ENCODE peak calls at places on chromosome 20, in nine cellular contexts. One of them, this sample, is unnamed.

GRCh38 chr20:57563522-57563921 is 2.6 kb downstream of the PCK1 start:
- DNase-seq in naive thymus-derived CD4-positive, alpha-beta T cell: no peak
- DNase-seq in AG09309: no peak
- DNase-seq in neuronal stem cell: no peak
- DNase-seq in mucosa of gallbladder: no peak
- DNase-seq in EL: no peak
- DNase-seq in Panc1: no peak
- DNase-seq in SK-N-DZ: no peak
- DNase-seq in stimulated activated CD4-positive, alpha-beta T cell treated with anti-CD3 and anti-CD28 coated beads, Interleukin-2, amount 100 ng/mL, for 4 hours: no peak
- DNase-seq in this sample: no peak

GRCh38 chr20:41185013-41185757 is 47.8 kb downstream of the PLCG1 start:
- DNase-seq in naive thymus-derived CD4-positive, alpha-beta T cell: no peak
- DNase-seq in AG09309: no peak
- DNase-seq in neuronal stem cell: no peak
- DNase-seq in mucosa of gallbladder: peak; percentile 6
- DNase-seq in EL: no peak
- DNase-seq in Panc1: no peak
- DNase-seq in SK-N-DZ: no peak
- DNase-seq in stimulated activated CD4-positive, alpha-beta T cell treated with anti-CD3 and anti-CD28 coated beads, Interleukin-2, amount 100 ng/mL, for 4 hours: no peak
- DNase-seq in this sample: no peak

GRCh38 chr20:36821964-36822437 is 48.4 kb upstream of the DSN1 start:
- DNase-seq in naive thymus-derived CD4-positive, alpha-beta T cell: no peak
- DNase-seq in AG09309: no peak
- DNase-seq in neuronal stem cell: no peak
- DNase-seq in mucosa of gallbladder: no peak
- DNase-seq in EL: peak; percentile 55
- DNase-seq in Panc1: no peak
- DNase-seq in SK-N-DZ: no peak
- DNase-seq in stimulated activated CD4-positive, alpha-beta T cell treated with anti-CD3 and anti-CD28 coated beads, Interleukin-2, amount 100 ng/mL, for 4 hours: no peak
- DNase-seq in this sample: no peak

GRCh38 chr20:58700121-58700780 is 7.7 kb downstream of the NPEPL1 start:
- DNase-seq in naive thymus-derived CD4-positive, alpha-beta T cell: no peak
- DNase-seq in AG09309: no peak
- DNase-seq in neuronal stem cell: no peak
- DNase-seq in mucosa of gallbladder: no peak
- DNase-seq in EL: no peak
- DNase-seq in Panc1: no peak
- DNase-seq in SK-N-DZ: no peak
- DNase-seq in stimulated activated CD4-positive, alpha-beta T cell treated with anti-CD3 and anti-CD28 coated beads, Interleukin-2, amount 100 ng/mL, for 4 hours: no peak
- DNase-seq in this sample: no peak

GRCh38 chr20:45251884-45252571 is 2.3 kb downstream of the SLPI start:
- DNase-seq in naive thymus-derived CD4-positive, alpha-beta T cell: no peak
- DNase-seq in AG09309: no peak
- DNase-seq in neuronal stem cell: no peak
- DNase-seq in mucosa of gallbladder: no peak
- DNase-seq in EL: no peak
- DNase-seq in Panc1: no peak
- DNase-seq in SK-N-DZ: no peak
- DNase-seq in stimulated activated CD4-positive, alpha-beta T cell treated with anti-CD3 and anti-CD28 coated beads, Interleukin-2, amount 100 ng/mL, for 4 hours: no peak
- DNase-seq in this sample: no peak

GRCh38 chr20:50111120-50111828 is 1.7 kb downstream of the UBE2V1 start:
- DNase-seq in naive thymus-derived CD4-positive, alpha-beta T cell: no peak
- DNase-seq in AG09309: no peak
- DNase-seq in neuronal stem cell: no peak
- DNase-seq in mucosa of gallbladder: no peak
- DNase-seq in EL: peak; percentile 83
- DNase-seq in Panc1: no peak
- DNase-seq in SK-N-DZ: no peak
- DNase-seq in stimulated activated CD4-positive, alpha-beta T cell treated with anti-CD3 and anti-CD28 coated beads, Interleukin-2, amount 100 ng/mL, for 4 hours: peak; percentile 36
- DNase-seq in this sample: no peak

GRCh38 chr20:8635048-8635572 is 433.8 kb upstream of the PLCB4 start:
- DNase-seq in naive thymus-derived CD4-positive, alpha-beta T cell: no peak
- DNase-seq in AG09309: no peak
- DNase-seq in neuronal stem cell: no peak
- DNase-seq in mucosa of gallbladder: no peak
- DNase-seq in EL: no peak
- DNase-seq in Panc1: no peak
- DNase-seq in SK-N-DZ: no peak
- DNase-seq in stimulated activated CD4-positive, alpha-beta T cell treated with anti-CD3 and anti-CD28 coated beads, Interleukin-2, amount 100 ng/mL, for 4 hours: no peak
- DNase-seq in this sample: no peak

GRCh38 chr20:8353512-8353911 is 221.4 kb downstream of the PLCB1 start:
- DNase-seq in naive thymus-derived CD4-positive, alpha-beta T cell: no peak
- DNase-seq in AG09309: no peak
- DNase-seq in neuronal stem cell: no peak
- DNase-seq in mucosa of gallbladder: no peak
- DNase-seq in EL: no peak
- DNase-seq in Panc1: no peak
- DNase-seq in SK-N-DZ: no peak
- DNase-seq in stimulated activated CD4-positive, alpha-beta T cell treated with anti-CD3 and anti-CD28 coated beads, Interleukin-2, amount 100 ng/mL, for 4 hours: no peak
- DNase-seq in this sample: no peak

GRCh38 chr20:24991897-24992419 is 593 bp downstream of the APMAP start:
- DNase-seq in naive thymus-derived CD4-positive, alpha-beta T cell: no peak
- DNase-seq in AG09309: no peak
- DNase-seq in neuronal stem cell: no peak
- DNase-seq in mucosa of gallbladder: no peak
- DNase-seq in EL: peak; percentile 37
- DNase-seq in Panc1: no peak
- DNase-seq in SK-N-DZ: peak; percentile 40
- DNase-seq in stimulated activated CD4-positive, alpha-beta T cell treated with anti-CD3 and anti-CD28 coated beads, Interleukin-2, amount 100 ng/mL, for 4 hours: no peak
- DNase-seq in this sample: no peak

GRCh38 chr20:6026051-6026450 is 27.8 kb downstream of the LRRN4 start:
- DNase-seq in naive thymus-derived CD4-positive, alpha-beta T cell: no peak
- DNase-seq in AG09309: no peak
- DNase-seq in neuronal stem cell: no peak
- DNase-seq in mucosa of gallbladder: no peak
- DNase-seq in EL: peak; percentile 27
- DNase-seq in Panc1: no peak
- DNase-seq in SK-N-DZ: no peak
- DNase-seq in stimulated activated CD4-positive, alpha-beta T cell treated with anti-CD3 and anti-CD28 coated beads, Interleukin-2, amount 100 ng/mL, for 4 hours: no peak
- DNase-seq in this sample: no peak

GRCh38 chr20:19885981-19886665 is 128.1 kb downstream of the RIN2 start:
- DNase-seq in naive thymus-derived CD4-positive, alpha-beta T cell: no peak
- DNase-seq in AG09309: no peak
- DNase-seq in neuronal stem cell: no peak
- DNase-seq in mucosa of gallbladder: peak; percentile 83
- DNase-seq in EL: peak; percentile 48
- DNase-seq in Panc1: no peak
- DNase-seq in SK-N-DZ: no peak
- DNase-seq in stimulated activated CD4-positive, alpha-beta T cell treated with anti-CD3 and anti-CD28 coated beads, Interleukin-2, amount 100 ng/mL, for 4 hours: no peak
- DNase-seq in this sample: no peak

GRCh38 chr20:57108218-57108617 is 158.2 kb downstream of the BMP7 start:
- DNase-seq in naive thymus-derived CD4-positive, alpha-beta T cell: no peak
- DNase-seq in AG09309: no peak
- DNase-seq in neuronal stem cell: no peak
- DNase-seq in mucosa of gallbladder: no peak
- DNase-seq in EL: no peak
- DNase-seq in Panc1: no peak
- DNase-seq in SK-N-DZ: no peak
- DNase-seq in stimulated activated CD4-positive, alpha-beta T cell treated with anti-CD3 and anti-CD28 coated beads, Interleukin-2, amount 100 ng/mL, for 4 hours: no peak
- DNase-seq in this sample: no peak

GRCh38 chr20:24575811-24576210 is 106.4 kb downstream of the SYNDIG1 start:
- DNase-seq in naive thymus-derived CD4-positive, alpha-beta T cell: no peak
- DNase-seq in AG09309: no peak
- DNase-seq in neuronal stem cell: no peak
- DNase-seq in mucosa of gallbladder: no peak
- DNase-seq in EL: no peak
- DNase-seq in Panc1: no peak
- DNase-seq in SK-N-DZ: no peak
- DNase-seq in stimulated activated CD4-positive, alpha-beta T cell treated with anti-CD3 and anti-CD28 coated beads, Interleukin-2, amount 100 ng/mL, for 4 hours: no peak
- DNase-seq in this sample: no peak

GRCh38 chr20:34705008-34705382 is 851 bp downstream of the TP53INP2 start:
- DNase-seq in naive thymus-derived CD4-positive, alpha-beta T cell: no peak
- DNase-seq in AG09309: no peak
- DNase-seq in neuronal stem cell: no peak
- DNase-seq in mucosa of gallbladder: no peak
- DNase-seq in EL: no peak
- DNase-seq in Panc1: no peak
- DNase-seq in SK-N-DZ: no peak
- DNase-seq in stimulated activated CD4-positive, alpha-beta T cell treated with anti-CD3 and anti-CD28 coated beads, Interleukin-2, amount 100 ng/mL, for 4 hours: no peak
- DNase-seq in this sample: no peak

GRCh38 chr20:2207770-2208097 is 88.1 kb upstream of the TGM3 start:
- DNase-seq in naive thymus-derived CD4-positive, alpha-beta T cell: no peak
- DNase-seq in AG09309: no peak
- DNase-seq in neuronal stem cell: no peak
- DNase-seq in mucosa of gallbladder: no peak
- DNase-seq in EL: no peak
- DNase-seq in Panc1: no peak
- DNase-seq in SK-N-DZ: no peak
- DNase-seq in stimulated activated CD4-positive, alpha-beta T cell treated with anti-CD3 and anti-CD28 coated beads, Interleukin-2, amount 100 ng/mL, for 4 hours: no peak
- DNase-seq in this sample: no peak

GRCh38 chr20:45343445-45343866 is 4.8 kb downstream of the SDC4 start:
- DNase-seq in naive thymus-derived CD4-positive, alpha-beta T cell: no peak
- DNase-seq in AG09309: no peak
- DNase-seq in neuronal stem cell: no peak
- DNase-seq in mucosa of gallbladder: peak; percentile 67
- DNase-seq in EL: no peak
- DNase-seq in Panc1: no peak
- DNase-seq in SK-N-DZ: no peak
- DNase-seq in stimulated activated CD4-positive, alpha-beta T cell treated with anti-CD3 and anti-CD28 coated beads, Interleukin-2, amount 100 ng/mL, for 4 hours: no peak
- DNase-seq in this sample: no peak

GRCh38 chr20:61937146-61937962 is 128.3 kb downstream of the TAF4 start:
- DNase-seq in naive thymus-derived CD4-positive, alpha-beta T cell: no peak
- DNase-seq in AG09309: no peak
- DNase-seq in neuronal stem cell: no peak
- DNase-seq in mucosa of gallbladder: no peak
- DNase-seq in EL: no peak
- DNase-seq in Panc1: no peak
- DNase-seq in SK-N-DZ: no peak
- DNase-seq in stimulated activated CD4-positive, alpha-beta T cell treated with anti-CD3 and anti-CD28 coated beads, Interleukin-2, amount 100 ng/mL, for 4 hours: no peak
- DNase-seq in this sample: no peak

GRCh38 chr20:62347445-62347844 is 19.7 kb downstream of the LAMA5 start:
- DNase-seq in naive thymus-derived CD4-positive, alpha-beta T cell: no peak
- DNase-seq in AG09309: no peak
- DNase-seq in neuronal stem cell: no peak
- DNase-seq in mucosa of gallbladder: no peak
- DNase-seq in EL: no peak
- DNase-seq in Panc1: no peak
- DNase-seq in SK-N-DZ: no peak
- DNase-seq in stimulated activated CD4-positive, alpha-beta T cell treated with anti-CD3 and anti-CD28 coated beads, Interleukin-2, amount 100 ng/mL, for 4 hours: no peak
- DNase-seq in this sample: no peak

GRCh38 chr20:51019598-51020592 is 3.0 kb downstream of the KCNG1 start:
- DNase-seq in naive thymus-derived CD4-positive, alpha-beta T cell: no peak
- DNase-seq in AG09309: no peak
- DNase-seq in neuronal stem cell: no peak
- DNase-seq in mucosa of gallbladder: no peak
- DNase-seq in EL: no peak
- DNase-seq in Panc1: no peak
- DNase-seq in SK-N-DZ: no peak
- DNase-seq in stimulated activated CD4-positive, alpha-beta T cell treated with anti-CD3 and anti-CD28 coated beads, Interleukin-2, amount 100 ng/mL, for 4 hours: no peak
- DNase-seq in this sample: no peak

GRCh38 chr20:50015993-50016770 is 33.4 kb downstream of the SNAI1 start:
- DNase-seq in naive thymus-derived CD4-positive, alpha-beta T cell: no peak
- DNase-seq in AG09309: no peak
- DNase-seq in neuronal stem cell: no peak
- DNase-seq in mucosa of gallbladder: peak; percentile 20
- DNase-seq in EL: no peak
- DNase-seq in Panc1: no peak
- DNase-seq in SK-N-DZ: peak; percentile 100
- DNase-seq in stimulated activated CD4-positive, alpha-beta T cell treated with anti-CD3 and anti-CD28 coated beads, Interleukin-2, amount 100 ng/mL, for 4 hours: no peak
- DNase-seq in this sample: no peak

GRCh38 chr20:23691675-23692074 is 2.8 kb upstream of the CST4 start:
- DNase-seq in naive thymus-derived CD4-positive, alpha-beta T cell: no peak
- DNase-seq in AG09309: no peak
- DNase-seq in neuronal stem cell: no peak
- DNase-seq in mucosa of gallbladder: no peak
- DNase-seq in EL: peak; percentile 36
- DNase-seq in Panc1: no peak
- DNase-seq in SK-N-DZ: no peak
- DNase-seq in stimulated activated CD4-positive, alpha-beta T cell treated with anti-CD3 and anti-CD28 coated beads, Interleukin-2, amount 100 ng/mL, for 4 hours: no peak
- DNase-seq in this sample: no peak

GRCh38 chr20:45323731-45324130 is 15.6 kb upstream of the MATN4 start:
- DNase-seq in naive thymus-derived CD4-positive, alpha-beta T cell: no peak
- DNase-seq in AG09309: no peak
- DNase-seq in neuronal stem cell: no peak
- DNase-seq in mucosa of gallbladder: no peak
- DNase-seq in EL: no peak
- DNase-seq in Panc1: no peak
- DNase-seq in SK-N-DZ: no peak
- DNase-seq in stimulated activated CD4-positive, alpha-beta T cell treated with anti-CD3 and anti-CD28 coated beads, Interleukin-2, amount 100 ng/mL, for 4 hours: no peak
- DNase-seq in this sample: no peak

GRCh38 chr20:8860011-8860495 is 208.8 kb upstream of the PLCB4 start:
- DNase-seq in naive thymus-derived CD4-positive, alpha-beta T cell: no peak
- DNase-seq in AG09309: peak; percentile 70
- DNase-seq in neuronal stem cell: no peak
- DNase-seq in mucosa of gallbladder: no peak
- DNase-seq in EL: peak; percentile 86
- DNase-seq in Panc1: no peak
- DNase-seq in SK-N-DZ: no peak
- DNase-seq in stimulated activated CD4-positive, alpha-beta T cell treated with anti-CD3 and anti-CD28 coated beads, Interleukin-2, amount 100 ng/mL, for 4 hours: no peak
- DNase-seq in this sample: no peak

GRCh38 chr20:34983089-34983820 is 27.6 kb downstream of the MYH7B start:
- DNase-seq in naive thymus-derived CD4-positive, alpha-beta T cell: no peak
- DNase-seq in AG09309: no peak
- DNase-seq in neuronal stem cell: no peak
- DNase-seq in mucosa of gallbladder: no peak
- DNase-seq in EL: no peak
- DNase-seq in Panc1: no peak
- DNase-seq in SK-N-DZ: no peak
- DNase-seq in stimulated activated CD4-positive, alpha-beta T cell treated with anti-CD3 and anti-CD28 coated beads, Interleukin-2, amount 100 ng/mL, for 4 hours: no peak
- DNase-seq in this sample: no peak

GRCh38 chr20:9112541-9113515 is 43.9 kb downstream of the PLCB4 start:
- DNase-seq in naive thymus-derived CD4-positive, alpha-beta T cell: no peak
- DNase-seq in AG09309: no peak
- DNase-seq in neuronal stem cell: no peak
- DNase-seq in mucosa of gallbladder: peak; percentile 24
- DNase-seq in EL: peak; percentile 78
- DNase-seq in Panc1: no peak
- DNase-seq in SK-N-DZ: no peak
- DNase-seq in stimulated activated CD4-positive, alpha-beta T cell treated with anti-CD3 and anti-CD28 coated beads, Interleukin-2, amount 100 ng/mL, for 4 hours: no peak
- DNase-seq in this sample: no peak

GRCh38 chr20:62751551-62752150 is 43.0 kb downstream of the NTSR1 start:
- DNase-seq in naive thymus-derived CD4-positive, alpha-beta T cell: no peak
- DNase-seq in AG09309: no peak
- DNase-seq in neuronal stem cell: no peak
- DNase-seq in mucosa of gallbladder: no peak
- DNase-seq in EL: no peak
- DNase-seq in Panc1: no peak
- DNase-seq in SK-N-DZ: peak; percentile 61
- DNase-seq in stimulated activated CD4-positive, alpha-beta T cell treated with anti-CD3 and anti-CD28 coated beads, Interleukin-2, amount 100 ng/mL, for 4 hours: no peak
- DNase-seq in this sample: no peak

GRCh38 chr20:32314768-32315167 is 37.3 kb downstream of the KIF3B start:
- DNase-seq in naive thymus-derived CD4-positive, alpha-beta T cell: no peak
- DNase-seq in AG09309: no peak
- DNase-seq in neuronal stem cell: no peak
- DNase-seq in mucosa of gallbladder: no peak
- DNase-seq in EL: no peak
- DNase-seq in Panc1: no peak
- DNase-seq in SK-N-DZ: no peak
- DNase-seq in stimulated activated CD4-positive, alpha-beta T cell treated with anti-CD3 and anti-CD28 coated beads, Interleukin-2, amount 100 ng/mL, for 4 hours: no peak
- DNase-seq in this sample: no peak

GRCh38 chr20:14477125-14477524 is 139.7 kb upstream of the FLRT3 start:
- DNase-seq in naive thymus-derived CD4-positive, alpha-beta T cell: no peak
- DNase-seq in AG09309: no peak
- DNase-seq in neuronal stem cell: no peak
- DNase-seq in mucosa of gallbladder: no peak
- DNase-seq in EL: peak; percentile 62
- DNase-seq in Panc1: no peak
- DNase-seq in SK-N-DZ: no peak
- DNase-seq in stimulated activated CD4-positive, alpha-beta T cell treated with anti-CD3 and anti-CD28 coated beads, Interleukin-2, amount 100 ng/mL, for 4 hours: no peak
- DNase-seq in this sample: no peak

GRCh38 chr20:2610941-2611720 is 41.3 kb upstream of the NOP56 start:
- DNase-seq in naive thymus-derived CD4-positive, alpha-beta T cell: no peak
- DNase-seq in AG09309: no peak
- DNase-seq in neuronal stem cell: no peak
- DNase-seq in mucosa of gallbladder: no peak
- DNase-seq in EL: no peak
- DNase-seq in Panc1: no peak
- DNase-seq in SK-N-DZ: peak; percentile 83
- DNase-seq in stimulated activated CD4-positive, alpha-beta T cell treated with anti-CD3 and anti-CD28 coated beads, Interleukin-2, amount 100 ng/mL, for 4 hours: no peak
- DNase-seq in this sample: no peak